ENCODE peak calls at places on chromosomes 4 and X, in four cellular contexts. Q is aorta, Z is IMR-90, P is ovary. C is an unnamed sample.

GRCh38 chrX:70168238-70169188 is 8.8 kb upstream of the DGAT2L6 start:
- DNase-seq in Z (peak), Q (no peak), P (peak), C (no peak)

GRCh38 chr4:1330761-1331590 is 16.0 kb upstream of the UVSSA start:
- DNase-seq in P (no peak), Q (no peak), Z (no peak), C (no peak)

GRCh38 chr4:32172761-32173160 is 1452.6 kb downstream of the PCDH7 start:
- DNase-seq in Z (peak), P (no peak), Q (no peak), C (no peak)

GRCh38 chr4:74258949-74259348 is 49.3 kb upstream of the EPGN start:
- DNase-seq in Q (no peak), P (no peak), Z (peak), C (no peak)

GRCh38 chr4:157564771-157565170 is 344.2 kb downstream of the GRIA2 start:
- DNase-seq in Z (no peak), Q (no peak), P (no peak), C (no peak)

GRCh38 chr4:8030121-8030781 is 90.6 kb upstream of the AFAP1 start:
- DNase-seq in Q (no peak), P (no peak), Z (no peak), C (no peak)

GRCh38 chr4:38322709-38323108 is 341.3 kb upstream of the KLF3 start:
- DNase-seq in Q (peak), P (peak), Z (peak), C (no peak)

GRCh38 chr4:15436515-15436914 is 8.7 kb downstream of the C1QTNF7 start:
- DNase-seq in Z (peak), Q (peak), P (peak), C (no peak)

GRCh38 chrX:43882294-43882681 is at the start of gene MAOB:
- DNase-seq in Q (peak), P (peak), Z (no peak), C (peak)

GRCh38 chr4:25925486-25926201 is 11.6 kb downstream of the SMIM20 start:
- DNase-seq in Q (peak), Z (peak), P (no peak), C (peak)

GRCh38 chr4:158065603-158066002 is 107.2 kb downstream of the GASK1B start:
- DNase-seq in Q (no peak), Z (no peak), P (no peak), C (no peak)

GRCh38 chr4:156888762-156889161 is 82.8 kb downstream of the PDGFC start:
- DNase-seq in P (no peak), Q (no peak), Z (peak), C (no peak)

GRCh38 chrX:108399427-108400165 is 38.6 kb downstream of the COL4A6 start:
- DNase-seq in Q (no peak), P (no peak), Z (peak), C (no peak)

GRCh38 chr4:156536661-156537060 is 434.9 kb downstream of the PDGFC start:
- DNase-seq in Q (no peak), P (no peak), Z (peak), C (no peak)

GRCh38 chr4:1115528-1116293 is 2.3 kb upstream of the RNF212 start:
- DNase-seq in Q (no peak), Z (no peak), P (no peak), C (no peak)

GRCh38 chrX:19156223-19156622 is 34.0 kb upstream of the ADGRG2 start:
- DNase-seq in Z (no peak), Q (no peak), P (no peak), C (no peak)

GRCh38 chrX:31268359-31268758 is 196.5 kb upstream of the FTHL17 start:
- DNase-seq in Z (peak), P (no peak), Q (no peak), C (no peak)

GRCh38 chr4:51840791-51841190 is 2.2 kb upstream of the DCUN1D4 start:
- DNase-seq in Z (peak), Q (no peak), P (no peak), C (no peak)

GRCh38 chrX:40169193-40170086 is 71.7 kb upstream of the BCOR start:
- DNase-seq in P (peak), Q (peak), Z (peak), C (peak)

GRCh38 chrX:40964633-40965586 is 120.3 kb upstream of the USP9X start:
- DNase-seq in Z (no peak), P (no peak), Q (no peak), C (no peak)

GRCh38 chr4:105624530-105624929 is 72.1 kb downstream of the ARHGEF38 start:
- DNase-seq in P (no peak), Q (peak), Z (peak), C (no peak)

GRCh38 chr4:2729533-2729875 is 26.6 kb downstream of the TNIP2 start:
- DNase-seq in P (no peak), Z (no peak), Q (no peak), C (no peak)

GRCh38 chr4:128381748-128382559 is 94.3 kb upstream of the PGRMC2 start:
- DNase-seq in Z (no peak), P (no peak), Q (no peak), C (no peak)

GRCh38 chrX:48787809-48788471 is 1.6 kb downstream of the GATA1 start:
- DNase-seq in Z (no peak), Q (no peak), P (no peak), C (no peak)

GRCh38 chr4:152572417-152573086 is 36.7 kb upstream of the FBXW7 start:
- DNase-seq in Q (no peak), P (no peak), Z (peak), C (no peak)

GRCh38 chr4:1265351-1265750 is 16.4 kb upstream of the CTBP1 start:
- DNase-seq in Z (no peak), P (no peak), Q (no peak), C (no peak)

GRCh38 chrX:53599781-53600396 is 86.6 kb downstream of the HUWE1 start:
- DNase-seq in Z (no peak), Q (no peak), P (no peak), C (no peak)

GRCh38 chr4:11512861-11513260 is 84.2 kb upstream of the HS3ST1 start:
- DNase-seq in P (no peak), Z (no peak), Q (no peak), C (no peak)